ENCODE peak calls at places on chromosomes 5 and 9, in seven cellular contexts. One of them, this sample, is unnamed.

GRCh38 chr5:79792518-79792917 is 102.9 kb downstream of the CMYA5 start:
- DNase-seq in head of caudate nucleus: no peak
- DNase-seq in activated CD4-positive, alpha-beta T cell treated with anti-CD3 and anti-CD28 coated beads, Interleukin-2, amount 50 U/mL, for 4 hours: no peak
- DNase-seq in HTR-8/SVneo: no peak
- DNase-seq in MCF 10A: no peak
- DNase-seq in A549: no peak
- DNase-seq in ELR: no peak
- DNase-seq in this sample: no peak

GRCh38 chr5:123874600-123875201 is 362.7 kb downstream of the CSNK1G3 start:
- DNase-seq in HTR-8/SVneo: no peak
- DNase-seq in head of caudate nucleus: peak
- DNase-seq in activated CD4-positive, alpha-beta T cell treated with anti-CD3 and anti-CD28 coated beads, Interleukin-2, amount 50 U/mL, for 4 hours: no peak
- DNase-seq in A549: no peak
- DNase-seq in ELR: no peak
- DNase-seq in MCF 10A: no peak
- DNase-seq in this sample: no peak

GRCh38 chr5:177271113-177271512 is 32.4 kb downstream of the RAB24 start:
- DNase-seq in activated CD4-positive, alpha-beta T cell treated with anti-CD3 and anti-CD28 coated beads, Interleukin-2, amount 50 U/mL, for 4 hours: no peak
- DNase-seq in A549: no peak
- DNase-seq in head of caudate nucleus: no peak
- DNase-seq in ELR: peak
- DNase-seq in HTR-8/SVneo: no peak
- DNase-seq in MCF 10A: no peak
- DNase-seq in this sample: no peak

GRCh38 chr9:28121353-28121752 is 548.1 kb upstream of the C9orf72 start:
- DNase-seq in A549: no peak
- DNase-seq in MCF 10A: no peak
- DNase-seq in HTR-8/SVneo: no peak
- DNase-seq in activated CD4-positive, alpha-beta T cell treated with anti-CD3 and anti-CD28 coated beads, Interleukin-2, amount 50 U/mL, for 4 hours: no peak
- DNase-seq in ELR: no peak
- DNase-seq in head of caudate nucleus: no peak
- DNase-seq in this sample: no peak

GRCh38 chr5:114148253-114148652 is 213.6 kb upstream of the KCNN2 start:
- DNase-seq in head of caudate nucleus: no peak
- DNase-seq in activated CD4-positive, alpha-beta T cell treated with anti-CD3 and anti-CD28 coated beads, Interleukin-2, amount 50 U/mL, for 4 hours: no peak
- DNase-seq in MCF 10A: no peak
- DNase-seq in ELR: no peak
- DNase-seq in HTR-8/SVneo: no peak
- DNase-seq in A549: no peak
- DNase-seq in this sample: no peak

GRCh38 chr9:136722093-136722968 is 10.0 kb downstream of the DIPK1B start:
- DNase-seq in head of caudate nucleus: no peak
- DNase-seq in A549: no peak
- DNase-seq in HTR-8/SVneo: no peak
- DNase-seq in ELR: no peak
- DNase-seq in activated CD4-positive, alpha-beta T cell treated with anti-CD3 and anti-CD28 coated beads, Interleukin-2, amount 50 U/mL, for 4 hours: no peak
- DNase-seq in MCF 10A: no peak
- DNase-seq in this sample: no peak

GRCh38 chr5:131417240-131417869 is 153.5 kb downstream of the CDC42SE2 start:
- DNase-seq in ELR: peak
- DNase-seq in HTR-8/SVneo: peak
- DNase-seq in MCF 10A: peak
- DNase-seq in activated CD4-positive, alpha-beta T cell treated with anti-CD3 and anti-CD28 coated beads, Interleukin-2, amount 50 U/mL, for 4 hours: peak
- DNase-seq in head of caudate nucleus: peak
- DNase-seq in A549: peak
- DNase-seq in this sample: peak

GRCh38 chr9:130893250-130894101 is 3.1 kb downstream of the QRFP start:
- DNase-seq in HTR-8/SVneo: peak
- DNase-seq in A549: peak
- DNase-seq in activated CD4-positive, alpha-beta T cell treated with anti-CD3 and anti-CD28 coated beads, Interleukin-2, amount 50 U/mL, for 4 hours: no peak
- DNase-seq in MCF 10A: peak
- DNase-seq in ELR: peak
- DNase-seq in head of caudate nucleus: peak
- DNase-seq in this sample: no peak

GRCh38 chr5:103605277-103605676 is 42.7 kb upstream of the NUDT12 start:
- DNase-seq in ELR: no peak
- DNase-seq in head of caudate nucleus: no peak
- DNase-seq in HTR-8/SVneo: no peak
- DNase-seq in A549: no peak
- DNase-seq in activated CD4-positive, alpha-beta T cell treated with anti-CD3 and anti-CD28 coated beads, Interleukin-2, amount 50 U/mL, for 4 hours: no peak
- DNase-seq in MCF 10A: no peak
- DNase-seq in this sample: no peak

GRCh38 chr5:94395468-94395867 is 222.9 kb downstream of the KIAA0825 start:
- DNase-seq in HTR-8/SVneo: no peak
- DNase-seq in A549: no peak
- DNase-seq in MCF 10A: no peak
- DNase-seq in head of caudate nucleus: no peak
- DNase-seq in activated CD4-positive, alpha-beta T cell treated with anti-CD3 and anti-CD28 coated beads, Interleukin-2, amount 50 U/mL, for 4 hours: no peak
- DNase-seq in ELR: no peak
- DNase-seq in this sample: no peak

GRCh38 chr9:115636596-115636995 is 517.0 kb upstream of the PAPPA start:
- DNase-seq in ELR: no peak
- DNase-seq in A549: no peak
- DNase-seq in HTR-8/SVneo: no peak
- DNase-seq in activated CD4-positive, alpha-beta T cell treated with anti-CD3 and anti-CD28 coated beads, Interleukin-2, amount 50 U/mL, for 4 hours: no peak
- DNase-seq in head of caudate nucleus: no peak
- DNase-seq in MCF 10A: no peak
- DNase-seq in this sample: no peak

GRCh38 chr5:45532826-45533624 is 163.2 kb downstream of the HCN1 start:
- DNase-seq in activated CD4-positive, alpha-beta T cell treated with anti-CD3 and anti-CD28 coated beads, Interleukin-2, amount 50 U/mL, for 4 hours: no peak
- DNase-seq in A549: no peak
- DNase-seq in HTR-8/SVneo: no peak
- DNase-seq in head of caudate nucleus: no peak
- DNase-seq in MCF 10A: no peak
- DNase-seq in ELR: no peak
- DNase-seq in this sample: no peak

GRCh38 chr5:3411363-3411762 is 184.3 kb upstream of the IRX1 start:
- DNase-seq in HTR-8/SVneo: no peak
- DNase-seq in A549: no peak
- DNase-seq in head of caudate nucleus: no peak
- DNase-seq in MCF 10A: no peak
- DNase-seq in activated CD4-positive, alpha-beta T cell treated with anti-CD3 and anti-CD28 coated beads, Interleukin-2, amount 50 U/mL, for 4 hours: no peak
- DNase-seq in ELR: no peak
- DNase-seq in this sample: no peak

GRCh38 chr9:94675008-94675841 is 35.9 kb upstream of the FBP1 start:
- DNase-seq in activated CD4-positive, alpha-beta T cell treated with anti-CD3 and anti-CD28 coated beads, Interleukin-2, amount 50 U/mL, for 4 hours: no peak
- DNase-seq in MCF 10A: peak
- DNase-seq in ELR: no peak
- DNase-seq in HTR-8/SVneo: no peak
- DNase-seq in A549: no peak
- DNase-seq in head of caudate nucleus: no peak
- DNase-seq in this sample: no peak

GRCh38 chr5:153629027-153629426 is 138.6 kb downstream of the GRIA1 start:
- DNase-seq in activated CD4-positive, alpha-beta T cell treated with anti-CD3 and anti-CD28 coated beads, Interleukin-2, amount 50 U/mL, for 4 hours: no peak
- DNase-seq in HTR-8/SVneo: peak
- DNase-seq in ELR: peak
- DNase-seq in A549: no peak
- DNase-seq in head of caudate nucleus: peak
- DNase-seq in MCF 10A: peak
- DNase-seq in this sample: no peak

GRCh38 chr5:165185726-165186125 is 1680.3 kb downstream of the MAT2B start:
- DNase-seq in activated CD4-positive, alpha-beta T cell treated with anti-CD3 and anti-CD28 coated beads, Interleukin-2, amount 50 U/mL, for 4 hours: no peak
- DNase-seq in MCF 10A: no peak
- DNase-seq in A549: no peak
- DNase-seq in head of caudate nucleus: no peak
- DNase-seq in ELR: no peak
- DNase-seq in HTR-8/SVneo: no peak
- DNase-seq in this sample: no peak

GRCh38 chr9:98860871-98861293 is 53.4 kb downstream of the GALNT12 start:
- DNase-seq in MCF 10A: peak
- DNase-seq in A549: peak
- DNase-seq in activated CD4-positive, alpha-beta T cell treated with anti-CD3 and anti-CD28 coated beads, Interleukin-2, amount 50 U/mL, for 4 hours: no peak
- DNase-seq in head of caudate nucleus: peak
- DNase-seq in ELR: peak
- DNase-seq in HTR-8/SVneo: peak
- DNase-seq in this sample: no peak

GRCh38 chr9:87292449-87293191 is 205.0 kb upstream of the DAPK1 start:
- DNase-seq in head of caudate nucleus: no peak
- DNase-seq in HTR-8/SVneo: no peak
- DNase-seq in ELR: peak
- DNase-seq in MCF 10A: no peak
- DNase-seq in A549: no peak
- DNase-seq in activated CD4-positive, alpha-beta T cell treated with anti-CD3 and anti-CD28 coated beads, Interleukin-2, amount 50 U/mL, for 4 hours: no peak
- DNase-seq in this sample: no peak

GRCh38 chr5:76818844-76819831 is at the start of gene F2RL1:
- DNase-seq in HTR-8/SVneo: peak
- DNase-seq in ELR: peak
- DNase-seq in A549: peak
- DNase-seq in MCF 10A: peak
- DNase-seq in head of caudate nucleus: peak
- DNase-seq in activated CD4-positive, alpha-beta T cell treated with anti-CD3 and anti-CD28 coated beads, Interleukin-2, amount 50 U/mL, for 4 hours: peak
- DNase-seq in this sample: peak

This sample was measured in Jurkat, Clone E6-1.